ENCODE peak calls at places on chromosomes 13 and 19, in seven cellular contexts. One of them, this sample, is unnamed.

GRCh38 chr19:47315125-47315821 is 5.6 kb downstream of the C5AR1 start:
- DNase-seq in NCI-H774: no peak
- DNase-seq in NCI-H524 treated with DMSO at 0.1 percent for 48 hours: no peak
- DNase-seq in anterior cingulate cortex: peak; percentile 6
- DNase-seq in activated CD4-positive, alpha-beta T cell treated with anti-CD3 and anti-CD28 coated beads for 48 hours: peak; percentile 62
- DNase-seq in choroid plexus epithelial cell: peak; percentile 99
- DNase-seq in astrocyte: peak; percentile 83
- DNase-seq in this sample: peak; percentile 35

GRCh38 chr19:41995959-41996797 is 2.1 kb upstream of the ATP1A3 start:
- DNase-seq in anterior cingulate cortex: no peak
- DNase-seq in astrocyte: no peak
- DNase-seq in NCI-H774: no peak
- DNase-seq in NCI-H524 treated with DMSO at 0.1 percent for 48 hours: peak; percentile 38
- DNase-seq in activated CD4-positive, alpha-beta T cell treated with anti-CD3 and anti-CD28 coated beads for 48 hours: peak; percentile 16
- DNase-seq in choroid plexus epithelial cell: no peak
- DNase-seq in this sample: no peak

GRCh38 chr13:109348514-109349340 is 437.7 kb downstream of the IRS2 start:
- DNase-seq in astrocyte: peak; percentile 76
- DNase-seq in anterior cingulate cortex: no peak
- DNase-seq in NCI-H524 treated with DMSO at 0.1 percent for 48 hours: no peak
- DNase-seq in NCI-H774: no peak
- DNase-seq in choroid plexus epithelial cell: peak; percentile 48
- DNase-seq in activated CD4-positive, alpha-beta T cell treated with anti-CD3 and anti-CD28 coated beads for 48 hours: no peak
- DNase-seq in this sample: no peak

GRCh38 chr19:45117666-45118065 is 24.7 kb downstream of the PPP1R37 start:
- DNase-seq in NCI-H524 treated with DMSO at 0.1 percent for 48 hours: no peak
- DNase-seq in choroid plexus epithelial cell: no peak
- DNase-seq in anterior cingulate cortex: no peak
- DNase-seq in NCI-H774: no peak
- DNase-seq in activated CD4-positive, alpha-beta T cell treated with anti-CD3 and anti-CD28 coated beads for 48 hours: peak; percentile 25
- DNase-seq in astrocyte: no peak
- DNase-seq in this sample: peak; percentile 50

GRCh38 chr19:485583-486236 is 10.6 kb upstream of the MADCAM1 start:
- DNase-seq in NCI-H524 treated with DMSO at 0.1 percent for 48 hours: peak; percentile 34
- DNase-seq in NCI-H774: no peak
- DNase-seq in choroid plexus epithelial cell: peak; percentile 52
- DNase-seq in astrocyte: peak; percentile 9
- DNase-seq in activated CD4-positive, alpha-beta T cell treated with anti-CD3 and anti-CD28 coated beads for 48 hours: no peak
- DNase-seq in anterior cingulate cortex: peak; percentile 90
- DNase-seq in this sample: no peak

GRCh38 chr13:71770710-71771109 is 96.3 kb downstream of the DACH1 start:
- DNase-seq in NCI-H524 treated with DMSO at 0.1 percent for 48 hours: no peak
- DNase-seq in activated CD4-positive, alpha-beta T cell treated with anti-CD3 and anti-CD28 coated beads for 48 hours: no peak
- DNase-seq in astrocyte: no peak
- DNase-seq in choroid plexus epithelial cell: no peak
- DNase-seq in NCI-H774: no peak
- DNase-seq in anterior cingulate cortex: no peak
- DNase-seq in this sample: no peak

GRCh38 chr19:30862876-30863275 is 486.4 kb downstream of the TSHZ3 start:
- DNase-seq in NCI-H774: no peak
- DNase-seq in choroid plexus epithelial cell: no peak
- DNase-seq in NCI-H524 treated with DMSO at 0.1 percent for 48 hours: no peak
- DNase-seq in anterior cingulate cortex: no peak
- DNase-seq in astrocyte: no peak
- DNase-seq in activated CD4-positive, alpha-beta T cell treated with anti-CD3 and anti-CD28 coated beads for 48 hours: no peak
- DNase-seq in this sample: no peak

GRCh38 chr13:98997051-98997730 is 19.3 kb upstream of the DOCK9 start:
- DNase-seq in activated CD4-positive, alpha-beta T cell treated with anti-CD3 and anti-CD28 coated beads for 48 hours: no peak
- DNase-seq in astrocyte: no peak
- DNase-seq in NCI-H774: no peak
- DNase-seq in choroid plexus epithelial cell: no peak
- DNase-seq in anterior cingulate cortex: no peak
- DNase-seq in NCI-H524 treated with DMSO at 0.1 percent for 48 hours: no peak
- DNase-seq in this sample: no peak

GRCh38 chr19:35236638-35237400 is 8.3 kb upstream of the FAM187B start:
- DNase-seq in activated CD4-positive, alpha-beta T cell treated with anti-CD3 and anti-CD28 coated beads for 48 hours: no peak
- DNase-seq in anterior cingulate cortex: no peak
- DNase-seq in choroid plexus epithelial cell: no peak
- DNase-seq in NCI-H524 treated with DMSO at 0.1 percent for 48 hours: no peak
- DNase-seq in NCI-H774: no peak
- DNase-seq in astrocyte: no peak
- DNase-seq in this sample: peak; percentile 27

GRCh38 chr19:55700813-55701212 is 25.8 kb downstream of the EPN1 start:
- DNase-seq in anterior cingulate cortex: no peak
- DNase-seq in NCI-H524 treated with DMSO at 0.1 percent for 48 hours: no peak
- DNase-seq in NCI-H774: no peak
- DNase-seq in astrocyte: no peak
- DNase-seq in activated CD4-positive, alpha-beta T cell treated with anti-CD3 and anti-CD28 coated beads for 48 hours: no peak
- DNase-seq in choroid plexus epithelial cell: no peak
- DNase-seq in this sample: no peak

GRCh38 chr19:56108447-56109195 is 12.5 kb downstream of the ZNF787 start:
- DNase-seq in choroid plexus epithelial cell: peak; percentile 42
- DNase-seq in NCI-H774: no peak
- DNase-seq in astrocyte: no peak
- DNase-seq in activated CD4-positive, alpha-beta T cell treated with anti-CD3 and anti-CD28 coated beads for 48 hours: no peak
- DNase-seq in NCI-H524 treated with DMSO at 0.1 percent for 48 hours: no peak
- DNase-seq in anterior cingulate cortex: no peak
- DNase-seq in this sample: no peak

GRCh38 chr19:9413240-9413954 is 22.0 kb downstream of the ZNF266 start:
- DNase-seq in anterior cingulate cortex: no peak
- DNase-seq in NCI-H774: no peak
- DNase-seq in activated CD4-positive, alpha-beta T cell treated with anti-CD3 and anti-CD28 coated beads for 48 hours: no peak
- DNase-seq in astrocyte: no peak
- DNase-seq in NCI-H524 treated with DMSO at 0.1 percent for 48 hours: no peak
- DNase-seq in choroid plexus epithelial cell: peak; percentile 4
- DNase-seq in this sample: no peak

GRCh38 chr13:74187564-74187963 is 53.4 kb upstream of the KLF12 start:
- DNase-seq in anterior cingulate cortex: no peak
- DNase-seq in choroid plexus epithelial cell: no peak
- DNase-seq in NCI-H524 treated with DMSO at 0.1 percent for 48 hours: no peak
- DNase-seq in activated CD4-positive, alpha-beta T cell treated with anti-CD3 and anti-CD28 coated beads for 48 hours: no peak
- DNase-seq in NCI-H774: no peak
- DNase-seq in astrocyte: no peak
- DNase-seq in this sample: no peak

GRCh38 chr13:81610613-81611012 is 1269.7 kb upstream of the SPRY2 start:
- DNase-seq in NCI-H774: no peak
- DNase-seq in activated CD4-positive, alpha-beta T cell treated with anti-CD3 and anti-CD28 coated beads for 48 hours: no peak
- DNase-seq in astrocyte: no peak
- DNase-seq in NCI-H524 treated with DMSO at 0.1 percent for 48 hours: no peak
- DNase-seq in anterior cingulate cortex: no peak
- DNase-seq in choroid plexus epithelial cell: peak; percentile 11
- DNase-seq in this sample: no peak

GRCh38 chr13:66661336-66661735 is 568.8 kb downstream of the PCDH9 start:
- DNase-seq in NCI-H774: no peak
- DNase-seq in activated CD4-positive, alpha-beta T cell treated with anti-CD3 and anti-CD28 coated beads for 48 hours: no peak
- DNase-seq in NCI-H524 treated with DMSO at 0.1 percent for 48 hours: no peak
- DNase-seq in anterior cingulate cortex: no peak
- DNase-seq in astrocyte: no peak
- DNase-seq in choroid plexus epithelial cell: no peak
- DNase-seq in this sample: no peak

GRCh38 chr19:40398417-40399056 is 8.6 kb upstream of the HIPK4 start:
- DNase-seq in astrocyte: peak; percentile 28
- DNase-seq in choroid plexus epithelial cell: peak; percentile 49
- DNase-seq in anterior cingulate cortex: no peak
- DNase-seq in NCI-H774: peak; percentile 8
- DNase-seq in activated CD4-positive, alpha-beta T cell treated with anti-CD3 and anti-CD28 coated beads for 48 hours: peak; percentile 85
- DNase-seq in NCI-H524 treated with DMSO at 0.1 percent for 48 hours: peak; percentile 52
- DNase-seq in this sample: no peak

GRCh38 chr19:43628646-43629326 is 9.4 kb upstream of the ZNF428 start:
- DNase-seq in anterior cingulate cortex: no peak
- DNase-seq in NCI-H524 treated with DMSO at 0.1 percent for 48 hours: no peak
- DNase-seq in astrocyte: no peak
- DNase-seq in choroid plexus epithelial cell: no peak
- DNase-seq in activated CD4-positive, alpha-beta T cell treated with anti-CD3 and anti-CD28 coated beads for 48 hours: no peak
- DNase-seq in NCI-H774: no peak
- DNase-seq in this sample: no peak

GRCh38 chr19:46383171-46383815 is 30.1 kb downstream of the CCDC8 start:
- DNase-seq in choroid plexus epithelial cell: no peak
- DNase-seq in anterior cingulate cortex: no peak
- DNase-seq in astrocyte: no peak
- DNase-seq in NCI-H524 treated with DMSO at 0.1 percent for 48 hours: no peak
- DNase-seq in activated CD4-positive, alpha-beta T cell treated with anti-CD3 and anti-CD28 coated beads for 48 hours: peak; percentile 1
- DNase-seq in NCI-H774: no peak
- DNase-seq in this sample: no peak

GRCh38 chr19:7679017-7679720 is 1.5 kb upstream of the TRAPPC5 start:
- DNase-seq in anterior cingulate cortex: no peak
- DNase-seq in choroid plexus epithelial cell: no peak
- DNase-seq in NCI-H774: no peak
- DNase-seq in NCI-H524 treated with DMSO at 0.1 percent for 48 hours: peak; percentile 28
- DNase-seq in astrocyte: no peak
- DNase-seq in activated CD4-positive, alpha-beta T cell treated with anti-CD3 and anti-CD28 coated beads for 48 hours: peak; percentile 76
- DNase-seq in this sample: peak; percentile 73

GRCh38 chr19:21463449-21464105 is 41.8 kb upstream of the ZNF429 start:
- DNase-seq in astrocyte: peak; percentile 49
- DNase-seq in NCI-H524 treated with DMSO at 0.1 percent for 48 hours: no peak
- DNase-seq in NCI-H774: peak; percentile 54
- DNase-seq in activated CD4-positive, alpha-beta T cell treated with anti-CD3 and anti-CD28 coated beads for 48 hours: peak; percentile 73
- DNase-seq in choroid plexus epithelial cell: peak; percentile 23
- DNase-seq in anterior cingulate cortex: no peak
- DNase-seq in this sample: no peak

GRCh38 chr13:96958286-96958891 is 35.9 kb downstream of the OXGR1 start:
- DNase-seq in activated CD4-positive, alpha-beta T cell treated with anti-CD3 and anti-CD28 coated beads for 48 hours: no peak
- DNase-seq in anterior cingulate cortex: no peak
- DNase-seq in NCI-H524 treated with DMSO at 0.1 percent for 48 hours: peak; percentile 14
- DNase-seq in NCI-H774: peak; percentile 25
- DNase-seq in astrocyte: peak; percentile 1
- DNase-seq in choroid plexus epithelial cell: peak; percentile 61
- DNase-seq in this sample: peak; percentile 34

GRCh38 chr19:32870154-32870573 is 597 bp upstream of the SLC7A9 start:
- DNase-seq in NCI-H524 treated with DMSO at 0.1 percent for 48 hours: no peak
- DNase-seq in activated CD4-positive, alpha-beta T cell treated with anti-CD3 and anti-CD28 coated beads for 48 hours: no peak
- DNase-seq in astrocyte: no peak
- DNase-seq in NCI-H774: no peak
- DNase-seq in choroid plexus epithelial cell: no peak
- DNase-seq in anterior cingulate cortex: no peak
- DNase-seq in this sample: no peak

GRCh38 chr19:6215701-6216235 is 64.0 kb downstream of the MLLT1 start:
- DNase-seq in activated CD4-positive, alpha-beta T cell treated with anti-CD3 and anti-CD28 coated beads for 48 hours: no peak
- DNase-seq in NCI-H524 treated with DMSO at 0.1 percent for 48 hours: no peak
- DNase-seq in anterior cingulate cortex: no peak
- DNase-seq in NCI-H774: no peak
- DNase-seq in astrocyte: no peak
- DNase-seq in choroid plexus epithelial cell: no peak
- DNase-seq in this sample: no peak

GRCh38 chr19:6947745-6948144 is 60.4 kb downstream of the ADGRE1 start:
- DNase-seq in NCI-H774: no peak
- DNase-seq in choroid plexus epithelial cell: peak; percentile 2
- DNase-seq in NCI-H524 treated with DMSO at 0.1 percent for 48 hours: no peak
- DNase-seq in astrocyte: peak; percentile 6
- DNase-seq in anterior cingulate cortex: no peak
- DNase-seq in activated CD4-positive, alpha-beta T cell treated with anti-CD3 and anti-CD28 coated beads for 48 hours: peak; percentile 74
- DNase-seq in this sample: no peak

GRCh38 chr19:9073806-9074205 is 13.1 kb upstream of the OR1M1 start:
- DNase-seq in anterior cingulate cortex: no peak
- DNase-seq in choroid plexus epithelial cell: no peak
- DNase-seq in astrocyte: no peak
- DNase-seq in activated CD4-positive, alpha-beta T cell treated with anti-CD3 and anti-CD28 coated beads for 48 hours: no peak
- DNase-seq in NCI-H774: no peak
- DNase-seq in NCI-H524 treated with DMSO at 0.1 percent for 48 hours: no peak
- DNase-seq in this sample: no peak

GRCh38 chr19:14023404-14024235 is 4.3 kb upstream of the RLN3 start:
- DNase-seq in activated CD4-positive, alpha-beta T cell treated with anti-CD3 and anti-CD28 coated beads for 48 hours: peak; percentile 48
- DNase-seq in NCI-H524 treated with DMSO at 0.1 percent for 48 hours: no peak
- DNase-seq in choroid plexus epithelial cell: peak; percentile 73
- DNase-seq in anterior cingulate cortex: no peak
- DNase-seq in astrocyte: peak; percentile 25
- DNase-seq in NCI-H774: no peak
- DNase-seq in this sample: peak; percentile 75

GRCh38 chr19:18503971-18504885 is 17.6 kb downstream of the ELL start:
- DNase-seq in choroid plexus epithelial cell: no peak
- DNase-seq in astrocyte: no peak
- DNase-seq in activated CD4-positive, alpha-beta T cell treated with anti-CD3 and anti-CD28 coated beads for 48 hours: no peak
- DNase-seq in NCI-H774: no peak
- DNase-seq in NCI-H524 treated with DMSO at 0.1 percent for 48 hours: no peak
- DNase-seq in anterior cingulate cortex: no peak
- DNase-seq in this sample: no peak

GRCh38 chr19:806815-807421 is 9.7 kb downstream of the PTBP1 start:
- DNase-seq in astrocyte: no peak
- DNase-seq in NCI-H774: no peak
- DNase-seq in choroid plexus epithelial cell: no peak
- DNase-seq in NCI-H524 treated with DMSO at 0.1 percent for 48 hours: no peak
- DNase-seq in anterior cingulate cortex: no peak
- DNase-seq in activated CD4-positive, alpha-beta T cell treated with anti-CD3 and anti-CD28 coated beads for 48 hours: no peak
- DNase-seq in this sample: no peak

GRCh38 chr13:108816381-108816780 is 187.0 kb downstream of the MYO16 start:
- DNase-seq in anterior cingulate cortex: no peak
- DNase-seq in astrocyte: no peak
- DNase-seq in choroid plexus epithelial cell: peak; percentile 53
- DNase-seq in activated CD4-positive, alpha-beta T cell treated with anti-CD3 and anti-CD28 coated beads for 48 hours: no peak
- DNase-seq in NCI-H774: no peak
- DNase-seq in NCI-H524 treated with DMSO at 0.1 percent for 48 hours: no peak
- DNase-seq in this sample: no peak

GRCh38 chr13:24050292-24050711 is 110.2 kb upstream of the SPATA13 start:
- DNase-seq in astrocyte: peak; percentile 73
- DNase-seq in choroid plexus epithelial cell: peak; percentile 81
- DNase-seq in NCI-H774: no peak
- DNase-seq in activated CD4-positive, alpha-beta T cell treated with anti-CD3 and anti-CD28 coated beads for 48 hours: no peak
- DNase-seq in NCI-H524 treated with DMSO at 0.1 percent for 48 hours: no peak
- DNase-seq in anterior cingulate cortex: peak; percentile 46
- DNase-seq in this sample: no peak

GRCh38 chr19:12425501-12426274 is 15.1 kb downstream of the ZNF443 start:
- DNase-seq in NCI-H774: no peak
- DNase-seq in choroid plexus epithelial cell: no peak
- DNase-seq in anterior cingulate cortex: no peak
- DNase-seq in NCI-H524 treated with DMSO at 0.1 percent for 48 hours: no peak
- DNase-seq in astrocyte: no peak
- DNase-seq in activated CD4-positive, alpha-beta T cell treated with anti-CD3 and anti-CD28 coated beads for 48 hours: no peak
- DNase-seq in this sample: no peak

GRCh38 chr19:35093941-35094647 is 21.5 kb upstream of the FXYD3 start:
- DNase-seq in choroid plexus epithelial cell: no peak
- DNase-seq in NCI-H774: no peak
- DNase-seq in NCI-H524 treated with DMSO at 0.1 percent for 48 hours: no peak
- DNase-seq in activated CD4-positive, alpha-beta T cell treated with anti-CD3 and anti-CD28 coated beads for 48 hours: no peak
- DNase-seq in anterior cingulate cortex: no peak
- DNase-seq in astrocyte: no peak
- DNase-seq in this sample: no peak

GRCh38 chr13:44317752-44318550 is 55.7 kb upstream of the SERP2 start:
- DNase-seq in astrocyte: peak; percentile 88
- DNase-seq in choroid plexus epithelial cell: no peak
- DNase-seq in NCI-H774: peak; percentile 40
- DNase-seq in activated CD4-positive, alpha-beta T cell treated with anti-CD3 and anti-CD28 coated beads for 48 hours: no peak
- DNase-seq in NCI-H524 treated with DMSO at 0.1 percent for 48 hours: no peak
- DNase-seq in anterior cingulate cortex: no peak
- DNase-seq in this sample: no peak

This sample was measured in RPMI8226.